ENCODE peak calls at places on chromosomes 13 and 19, in five cellular contexts. T, S, F, U and G are unnamed samples.

GRCh38 chr13:44155422-44156293 is 218.0 kb upstream of the SERP2 start:
- DNase-seq in S (no peak), U (no peak), F (no peak), T (peak), G (peak)

GRCh38 chr19:41882568-41883462 is at the start of gene ARHGEF1:
- DNase-seq in S (no peak), U (no peak), T (peak), F (no peak), G (peak)

GRCh38 chr13:34357435-34358232 is 539.7 kb downstream of the RFC3 start:
- DNase-seq in F (peak), T (no peak), S (peak), U (no peak), G (peak)

GRCh38 chr19:34336781-34337271 is 28.2 kb upstream of the GPI start:
- DNase-seq in T (no peak), S (peak), F (peak), U (peak), G (peak)

GRCh38 chr13:29594710-29595379 is 643 bp downstream of the SLC7A1 start:
- DNase-seq in T (no peak), S (peak), U (peak), F (peak), G (peak)

GRCh38 chr19:55598034-55598433 is 1.3 kb downstream of the FIZ1 start:
- DNase-seq in F (no peak), U (no peak), S (no peak), T (peak), G (no peak)

GRCh38 chr19:2543463-2544442 is 67.8 kb downstream of the GADD45B start:
- DNase-seq in U (peak), T (peak), S (peak), F (peak), G (peak)

GRCh38 chr13:29361716-29362115 is 233.8 kb downstream of the SLC7A1 start:
- DNase-seq in F (no peak), T (no peak), U (no peak), S (no peak), G (no peak)

GRCh38 chr19:16252459-16253205 is 54.9 kb downstream of the AP1M1 start:
- DNase-seq in T (no peak), S (no peak), U (no peak), F (no peak), G (no peak)

GRCh38 chr19:54188224-54188871 is 1.0 kb downstream of the MBOAT7 start:
- DNase-seq in U (no peak), T (peak), S (peak), F (no peak), G (no peak)

GRCh38 chr19:49588370-49589122 is 2.4 kb upstream of the PRR12 start:
- DNase-seq in F (no peak), S (no peak), U (peak), T (no peak), G (no peak)

GRCh38 chr19:5826531-5827341 is 12.8 kb downstream of the FUT6 start:
- DNase-seq in F (no peak), S (peak), T (peak), U (no peak), G (peak)

GRCh38 chr19:44747739-44748425 is 626 bp upstream of the BCL3 start:
- DNase-seq in T (no peak), F (peak), S (peak), U (peak), G (peak)

GRCh38 chr13:99736541-99736940 is 235.0 kb downstream of the ZIC5 start:
- DNase-seq in U (no peak), T (no peak), S (no peak), F (no peak), G (no peak)

GRCh38 chr19:5232798-5233505 is 107.7 kb downstream of the PTPRS start:
- DNase-seq in F (no peak), S (no peak), U (no peak), T (no peak), G (no peak)

GRCh38 chr13:25469179-25469545 is 97.4 kb downstream of the ATP8A2 start:
- DNase-seq in U (no peak), T (no peak), S (no peak), F (no peak), G (no peak)

GRCh38 chr19:7376151-7376852 is 27.6 kb downstream of the ARHGEF18 start:
- DNase-seq in U (no peak), F (no peak), S (no peak), T (no peak), G (no peak)

GRCh38 chr19:23718802-23719201 is 31.8 kb upstream of the ZNF675 start:
- DNase-seq in S (no peak), U (no peak), T (peak), F (no peak), G (no peak)

GRCh38 chr13:26254583-26255102 is 714 bp downstream of the CDK8 start:
- DNase-seq in U (peak), F (peak), T (peak), S (peak), G (peak)

GRCh38 chr13:27774169-27774568 is 18.1 kb upstream of the GSX1 start:
- DNase-seq in S (no peak), T (no peak), F (no peak), U (no peak), G (no peak)

GRCh38 chr19:40724315-40724714 is 7.4 kb downstream of the ITPKC start:
- DNase-seq in S (no peak), U (no peak), F (no peak), T (no peak), G (no peak)

GRCh38 chr13:110942248-110942981 is 27.5 kb upstream of the ANKRD10 start:
- DNase-seq in U (no peak), T (no peak), F (no peak), S (no peak), G (no peak)

GRCh38 chr19:46791944-46792343 is 3.5 kb upstream of the SLC1A5 start:
- DNase-seq in S (no peak), F (no peak), U (no peak), T (no peak), G (no peak)

GRCh38 chr13:109271061-109271460 is 515.3 kb downstream of the IRS2 start:
- DNase-seq in T (no peak), S (no peak), U (no peak), F (no peak), G (no peak)

GRCh38 chr19:3396881-3397265 is 30.5 kb downstream of the NFIC start:
- DNase-seq in T (no peak), S (no peak), U (no peak), F (no peak), G (no peak)

GRCh38 chr13:35947315-35947714 is 183.9 kb downstream of the DCLK1 start:
- DNase-seq in S (no peak), F (no peak), U (no peak), T (no peak), G (no peak)